ENCODE peak calls at places on chromosome 1, in four cellular contexts. O is right cardiac atrium, K is uterus, M is lower lobe of right lung. D is an unnamed sample. For H3K4me1, the result is how much of the 10 kb centered on the place peaks cover.

GRCh38 chr1:111592389-111593361 is 26.9 kb upstream of the RAP1A start:
- DNase-seq in O (peak), K (peak), M (peak), D (peak)

GRCh38 chr1:207962716-207963428 is 51.9 kb upstream of the CD34 start:
- DNase-seq in O (peak), K (peak), M (peak), D (no peak)

GRCh38 chr1:247338723-247339270 is 7.1 kb upstream of the ZNF496 start:
- DNase-seq in O (no peak), K (no peak), M (no peak), D (no peak)

GRCh38 chr1:159208460-159208825 is 3.8 kb downstream of the ACKR1 start:
- DNase-seq in O (no peak), K (no peak), M (no peak), D (no peak)

GRCh38 chr1:212459656-212460055 is 26.9 kb downstream of the NENF start:
- DNase-seq in O (no peak), K (no peak), M (no peak), D (no peak)

GRCh38 chr1:236747311-236747956 is 47.7 kb upstream of the MTR start:
- DNase-seq in O (no peak), K (no peak), M (no peak), D (no peak)

GRCh38 chr1:204213668-204214662 is at the start of gene GOLT1A:
- DNase-seq in O (peak), K (peak), M (peak), D (no peak)

GRCh38 chr1:199573047-199573446 is 454.5 kb upstream of the NR5A2 start:
- DNase-seq in O (no peak), K (no peak), M (no peak), D (no peak)

GRCh38 chr1:116944613-116945012 is 34.9 kb downstream of the PTGFRN start:
- DNase-seq in O (no peak), K (no peak), M (no peak), D (no peak)

GRCh38 chr1:155000725-155001437 is 1.7 kb upstream of the ZBTB7B start:
- DNase-seq in O (peak), K (peak), M (peak), D (peak)
- H3K4me3 ChIP-seq in O (peak), K (peak), M (peak), D (peak)

DNA sequence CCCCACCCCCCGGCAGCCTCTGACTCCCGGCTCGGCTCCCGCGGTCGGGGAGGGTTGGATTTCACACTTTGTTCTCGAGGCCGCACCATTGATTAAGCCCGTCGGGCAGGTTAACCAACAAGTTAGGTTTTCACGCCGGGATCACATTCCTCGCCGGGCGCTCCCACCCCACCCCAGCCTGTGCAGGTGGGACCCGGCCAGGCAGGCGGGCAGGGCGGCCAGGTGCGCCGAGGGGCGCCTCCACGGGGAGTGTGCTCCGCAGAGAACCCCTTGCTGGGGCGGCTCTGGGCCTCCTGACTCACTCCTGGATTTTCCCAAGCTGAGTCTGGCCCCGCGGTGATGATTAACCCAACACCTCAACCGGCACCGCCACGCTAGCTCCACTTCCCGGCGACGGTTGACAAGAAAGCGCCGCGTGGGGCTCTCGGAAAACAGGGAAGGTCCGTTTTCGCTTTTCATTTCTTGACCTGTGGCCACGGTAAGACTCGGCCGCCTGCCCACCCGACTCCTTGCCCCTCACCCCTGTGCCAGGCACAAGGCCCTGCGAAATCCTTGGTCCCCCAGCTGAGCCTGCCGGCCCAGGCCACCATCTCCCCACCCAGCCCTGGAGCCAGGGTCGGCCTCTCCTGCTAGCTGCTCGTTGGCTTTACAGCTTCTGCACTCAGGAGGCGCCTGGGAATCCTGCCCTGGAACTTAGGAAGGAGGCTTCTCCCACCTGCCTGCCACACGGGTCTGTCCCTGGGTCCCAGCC is 8.8 kb upstream of the TTLL10 start:
- DNase-seq in O (no peak), K (no peak), M (no peak), D (no peak)
- H3K4me1 ChIP-seq in O (under half), K (under half), M (under half), D (under half)

DNA sequence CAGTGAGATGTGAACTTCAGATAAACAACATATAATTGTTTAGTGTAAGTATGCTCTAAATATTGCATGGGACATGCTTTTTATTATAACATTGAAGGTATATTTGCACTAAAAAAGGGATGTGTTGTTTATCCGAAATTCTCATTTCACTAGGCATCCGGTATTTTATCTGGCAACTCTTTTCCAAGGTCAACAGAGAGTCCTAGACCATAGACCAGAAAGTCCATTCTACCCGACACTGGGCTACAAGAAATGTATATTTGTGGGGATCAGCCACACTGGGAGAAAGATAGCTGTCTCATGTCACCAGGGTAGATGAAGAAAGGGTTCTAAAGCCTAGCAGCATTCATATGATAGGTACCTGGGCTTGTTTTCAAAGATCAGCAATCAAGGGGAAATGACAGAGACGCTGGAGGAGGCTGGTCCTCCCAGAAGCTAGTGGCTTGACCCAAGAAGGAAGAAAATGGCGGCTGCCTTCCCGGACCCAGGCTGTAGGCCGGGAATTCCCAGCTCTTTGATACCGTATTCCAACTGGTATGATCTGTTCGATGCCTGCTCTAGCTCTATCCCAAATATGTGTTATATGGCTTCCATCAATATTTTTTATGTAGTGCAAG is 161.1 kb upstream of the IRF2BP2 start:
- DNase-seq in O (no peak), K (no peak), M (no peak), D (no peak)
- H3K27ac ChIP-seq in O (no peak), K (no peak), M (no peak), D (peak)

DNA sequence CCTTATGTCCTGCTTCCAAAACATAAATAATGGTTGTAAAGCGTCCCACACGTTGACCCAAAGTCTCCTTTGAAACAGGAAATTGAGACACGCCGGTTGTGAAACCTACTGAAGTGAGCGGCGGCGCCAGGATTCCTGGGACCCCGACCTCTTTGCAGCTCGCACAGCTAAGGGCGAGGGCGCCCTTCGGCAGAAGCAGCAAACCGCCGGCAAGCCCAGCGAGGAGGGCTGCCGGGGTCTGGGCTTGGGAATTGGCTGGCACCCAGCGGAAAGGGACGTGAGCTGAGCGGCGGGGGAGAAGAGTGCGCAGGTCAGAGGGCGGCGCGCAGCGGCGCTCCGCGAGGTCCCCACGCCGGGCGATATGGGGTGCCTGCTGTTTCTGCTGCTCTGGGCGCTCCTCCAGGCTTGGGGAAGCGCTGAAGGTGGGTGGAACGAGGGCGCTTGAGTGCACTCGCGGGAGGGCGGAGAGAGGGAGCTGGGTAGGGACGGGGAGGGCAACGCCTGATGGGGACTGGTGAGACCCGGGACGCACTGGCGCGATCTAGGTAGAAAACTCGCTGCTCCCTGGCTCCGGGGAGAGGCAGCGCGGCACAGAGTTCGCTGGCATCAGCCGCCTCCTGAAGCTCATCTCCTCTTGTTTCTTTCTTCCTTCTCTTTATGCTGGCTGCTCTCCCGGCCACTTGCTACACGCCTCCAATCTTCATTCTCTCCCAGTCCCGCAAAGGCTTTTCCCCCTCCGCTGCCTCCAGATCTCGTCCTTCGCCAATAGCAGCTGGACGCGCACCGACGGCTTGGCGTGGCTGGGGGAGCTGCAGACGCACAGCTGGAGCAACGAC is at the start of gene CD1D:
- DNase-seq in O (peak), K (peak), M (peak), D (no peak)
- H3K4me3 ChIP-seq in O (peak), K (peak), M (peak), D (no peak)

GRCh38 chr1:228166170-228166936 is 749 bp downstream of the IBA57 start:
- DNase-seq in O (peak), K (no peak), M (peak), D (peak)
- H3K4me1 ChIP-seq in O (under half), K (under half), M (half or more), D (under half)

GRCh38 chr1:97634758-97635157 is 286.1 kb downstream of the DPYD start:
- DNase-seq in O (no peak), K (no peak), M (no peak), D (no peak)

GRCh38 chr1:97636941-97637340 is 283.9 kb downstream of the DPYD start:
- DNase-seq in O (no peak), K (no peak), M (no peak), D (no peak)

GRCh38 chr1:97646071-97646470 is 274.8 kb downstream of the DPYD start:
- DNase-seq in O (no peak), K (no peak), M (no peak), D (no peak)

DNA sequence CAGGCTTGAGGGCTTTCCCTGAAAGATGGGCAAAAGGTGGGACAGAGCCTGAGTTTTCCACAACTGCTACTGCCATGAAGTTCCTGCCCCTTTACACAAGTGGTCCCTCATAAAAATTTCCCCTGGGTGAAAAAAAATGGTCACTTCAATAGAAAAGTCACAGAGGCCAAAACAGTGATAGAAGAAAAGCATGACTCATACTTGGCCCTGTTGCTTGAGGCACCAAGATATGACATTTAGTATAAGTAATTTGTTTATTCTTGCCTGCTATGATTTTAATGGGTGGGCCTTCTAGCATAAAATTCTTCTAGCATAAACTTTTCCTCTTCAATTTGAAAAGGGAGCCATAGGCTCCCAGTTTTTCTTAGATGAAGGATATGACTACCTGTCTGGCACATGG is 280.2 kb downstream of the DPYD start:
- DNase-seq in O (no peak), K (no peak), M (no peak), D (no peak)
- H3K27ac ChIP-seq in O (no peak), K (no peak), M (no peak), D (no peak)

GRCh38 chr1:45552309-45552708 is 1.7 kb downstream of the AKR1A1 start:
- DNase-seq in O (no peak), K (no peak), M (peak), D (no peak)
- H3K4me3 ChIP-seq in O (no peak), K (no peak), M (peak), D (no peak)

GRCh38 chr1:85440584-85440983 is 24.4 kb downstream of the DDAH1 start:
- DNase-seq in O (no peak), K (no peak), M (no peak), D (no peak)

GRCh38 chr1:85445906-85446305 is 19.1 kb downstream of the DDAH1 start:
- DNase-seq in O (no peak), K (no peak), M (no peak), D (no peak)

GRCh38 chr1:85447000-85447943 is 17.7 kb downstream of the DDAH1 start:
- DNase-seq in O (no peak), K (no peak), M (no peak), D (no peak)

GRCh38 chr1:85448358-85448757 is 16.6 kb downstream of the DDAH1 start:
- DNase-seq in O (no peak), K (no peak), M (no peak), D (no peak)

GRCh38 chr1:85444381-85444780 is 20.6 kb downstream of the DDAH1 start:
- DNase-seq in O (no peak), K (no peak), M (no peak), D (no peak)
- H3K4me1 ChIP-seq in O (under half), K (under half), M (under half), D (under half)

D was measured in CD4-positive, CD25-positive, alpha-beta regulatory T cell.